ENCODE peak calls at places on chromosomes 3 and 15, in four cellular contexts. X is CD8-positive, alpha-beta memory T cell; Y is breast epithelium; F is gastrocnemius medialis. A is an unnamed sample.

GRCh38 chr3:173000553-173000952 is 140.5 kb downstream of the SPATA16 start:
- DNase-seq in X (no peak), F (no peak), Y (no peak), A (no peak)

GRCh38 chr3:127525373-127525772 is 65.2 kb downstream of the TPRA1 start:
- DNase-seq in Y (no peak), X (no peak), F (no peak), A (no peak)

GRCh38 chr3:114043205-114043604 is 13.1 kb downstream of the CCDC191 start:
- DNase-seq in Y (no peak), X (no peak), F (no peak), A (no peak)

GRCh38 chr15:68667800-68668625 is 89.2 kb downstream of the CORO2B start:
- DNase-seq in X (no peak), Y (no peak), F (no peak), A (no peak)

GRCh38 chr3:51681453-51681852 is 10.4 kb downstream of the TEX264 start:
- DNase-seq in Y (no peak), X (peak; percentile 32), F (peak; percentile 23), A (no peak)

GRCh38 chr3:16102905-16103364 is 71.5 kb upstream of the GALNT15 start:
- DNase-seq in X (no peak), F (no peak), Y (no peak), A (no peak)

GRCh38 chr3:137035631-137036030 is 77.8 kb downstream of the IL20RB start:
- DNase-seq in F (no peak), Y (no peak), X (no peak), A (no peak)

GRCh38 chr3:191973820-191974219 is 512.9 kb downstream of the PYDC2 start:
- DNase-seq in F (no peak), X (no peak), Y (no peak), A (no peak)

GRCh38 chr3:95810468-95810867 is 1003.9 kb upstream of the EPHA6 start:
- DNase-seq in X (no peak), Y (no peak), F (no peak), A (no peak)

GRCh38 chr15:79373728-79374127 is 58.4 kb upstream of the MINAR1 start:
- DNase-seq in Y (no peak), F (no peak), X (no peak), A (no peak)

DNA sequence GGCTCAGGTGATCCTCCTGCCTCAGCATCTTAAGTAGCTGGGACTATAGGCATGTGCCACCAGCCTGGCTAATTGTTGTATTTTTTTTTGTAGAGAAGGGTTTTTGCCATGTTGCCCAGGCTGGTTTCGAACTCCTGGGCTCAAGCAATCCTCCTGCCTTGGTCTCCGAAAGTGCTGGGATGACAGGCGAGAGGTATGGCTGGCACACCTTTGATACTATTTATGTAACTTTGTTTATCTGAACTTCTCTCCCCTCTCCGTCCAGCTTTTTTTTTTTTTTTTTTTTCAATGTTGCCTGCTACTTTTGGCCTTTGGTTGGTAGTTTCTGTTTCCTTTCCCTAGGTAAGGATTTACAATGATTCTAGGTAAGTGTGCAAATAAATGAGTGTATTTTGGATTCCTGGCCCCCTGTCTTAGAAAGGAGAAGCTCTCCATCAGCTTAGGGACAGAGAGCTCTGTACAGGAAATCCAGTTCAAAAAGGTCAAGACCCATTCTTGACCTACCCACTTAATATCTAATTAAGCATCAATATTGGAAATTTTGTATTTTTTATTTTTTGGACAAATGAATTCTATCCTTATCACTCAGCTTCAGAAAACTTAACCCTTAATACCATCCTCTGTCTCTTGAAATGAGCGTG is 6.8 kb downstream of the ARL6IP5 start:
- DNase-seq in F (no peak), X (no peak), Y (no peak), A (no peak)
- H3K4me1 ChIP-seq in F (peaks cover 95% of the 10 kb centered on the region), X (peaks cover 94% of the 10 kb centered on the region), Y (peaks cover 74% of the 10 kb centered on the region), A (peaks cover 13% of the 10 kb centered on the region)

GRCh38 chr15:40334941-40335795 is 5.6 kb downstream of the CCDC9B start:
- DNase-seq in F (peak; percentile 44), Y (no peak), X (no peak), A (peak; percentile 79)
- H3K4me1 ChIP-seq in F (peaks cover 60% of the 10 kb centered on the region), Y (peaks cover 51% of the 10 kb centered on the region), X (peaks cover 23% of the 10 kb centered on the region), A (no peaks in the 10 kb centered on the region)

GRCh38 chr15:93070901-93071300 is 18.1 kb downstream of the RGMA start:
- DNase-seq in X (no peak), Y (no peak), F (no peak), A (no peak)
- H3K4me1 ChIP-seq in X (peaks cover 8% of the 10 kb centered on the region), Y (peaks cover 10% of the 10 kb centered on the region), F (peaks cover 78% of the 10 kb centered on the region), A (no peaks in the 10 kb centered on the region)

GRCh38 chr3:188184649-188185048 is 30.7 kb downstream of the LPP start:
- DNase-seq in F (no peak), X (no peak), Y (no peak), A (no peak)

GRCh38 chr3:188185717-188186236 is 31.8 kb downstream of the LPP start:
- DNase-seq in F (peak; percentile 90), Y (no peak), X (no peak), A (no peak)

GRCh38 chr3:188183452-188183851 is 29.5 kb downstream of the LPP start:
- DNase-seq in X (no peak), F (no peak), Y (no peak), A (no peak)

GRCh38 chr3:188187055-188187454 is 33.1 kb downstream of the LPP start:
- DNase-seq in Y (no peak), F (no peak), X (no peak), A (no peak)

DNA sequence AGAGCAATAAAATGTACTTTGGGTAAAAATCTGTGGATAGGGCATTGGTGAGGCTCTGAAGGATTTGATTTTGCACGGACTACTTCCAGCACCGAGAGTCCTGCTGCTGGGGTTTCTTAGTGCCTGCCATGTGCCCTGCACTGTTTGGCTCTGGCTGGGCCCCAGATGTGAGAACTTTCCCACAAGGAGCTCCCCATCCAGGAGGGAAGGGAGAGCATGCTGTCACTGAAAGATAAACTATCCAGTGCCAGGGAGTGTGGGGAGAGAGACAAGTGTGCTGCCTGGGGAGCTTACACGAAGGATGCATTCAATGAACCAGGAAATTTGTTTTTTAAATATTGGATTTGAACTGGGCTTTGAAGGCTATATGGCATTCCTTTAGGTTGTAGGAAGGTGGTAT is 30.2 kb downstream of the LPP start:
- DNase-seq in Y (no peak), X (no peak), F (no peak), A (no peak)
- H3K4me1 ChIP-seq in Y (peaks cover 18% of the 10 kb centered on the region), X (peaks cover 13% of the 10 kb centered on the region), F (peaks cover 57% of the 10 kb centered on the region), A (peaks cover 35% of the 10 kb centered on the region)

A was measured in aorta.